ENCODE peak calls at places on chromosomes 5 and 9, in nine cellular contexts. F is AG08396, B is pancreas, L is left cardiac atrium, S is H7, A is HEK293T, W is iris pigment epithelial cell, Y is A549, I is LNCaP clone FGC. M is an unnamed sample.

GRCh38 chr5:34735436-34736426 is 79.6 kb downstream of the RAI14 start:
- DNase-seq in B (no peak), A (no peak), I (no peak), Y (no peak), F (no peak), W (peak), L (no peak), S (no peak), M (no peak)

GRCh38 chr9:128684065-128684324 is 5.0 kb upstream of the SET start:
- DNase-seq in F (no peak), Y (no peak), A (no peak), S (no peak), B (no peak), W (no peak), L (no peak), I (no peak), M (no peak)

GRCh38 chr9:118326326-118326725 is 622.1 kb downstream of the TLR4 start:
- DNase-seq in I (no peak), L (no peak), A (no peak), W (no peak), B (no peak), Y (no peak), S (no peak), F (no peak), M (no peak)

GRCh38 chr5:147661576-147661975 is 121.0 kb downstream of the JAKMIP2 start:
- DNase-seq in F (no peak), Y (no peak), A (no peak), B (no peak), L (no peak), S (no peak), I (no peak), W (peak), M (no peak)

GRCh38 chr5:98341711-98342042 is 431.8 kb upstream of the RGMB start:
- DNase-seq in I (no peak), L (no peak), Y (no peak), F (no peak), S (no peak), B (no peak), A (no peak), W (peak), M (no peak)

GRCh38 chr5:67451640-67452279 is 255.2 kb upstream of the CD180 start:
- DNase-seq in B (no peak), F (no peak), I (no peak), W (no peak), A (no peak), L (no peak), Y (no peak), S (no peak), M (no peak)

GRCh38 chr5:151896041-151896691 is 28.5 kb downstream of the GLRA1 start:
- DNase-seq in Y (peak), I (no peak), S (peak), L (no peak), W (peak), A (peak), F (peak), B (no peak), M (peak)

GRCh38 chr9:87812375-87813118 is 70.1 kb upstream of the SPATA31E1 start:
- DNase-seq in B (no peak), F (peak), L (no peak), W (peak), Y (peak), A (peak), I (no peak), S (peak), M (peak)

GRCh38 chr5:112729630-112730029 is 8.1 kb upstream of the APC start:
- DNase-seq in Y (no peak), S (no peak), A (no peak), B (no peak), F (no peak), W (no peak), L (no peak), I (no peak), M (no peak)